ENCODE peak calls at places on chromosome 17, in nine cellular contexts. One of them, this sample, is unnamed.

GRCh38 chr17:28347261-28347891 is 10.0 kb downstream of the POLDIP2 start:
- DNase-seq in cardiac muscle cell: no peak
- DNase-seq in PC-3: peak; percentile 92
- DNase-seq in neural progenitor cell: no peak
- DNase-seq in breast epithelium: no peak
- DNase-seq in left lung: no peak
- DNase-seq in heart left ventricle: no peak
- DNase-seq in CD8-positive, alpha-beta T cell: no peak
- DNase-seq in prostate gland: no peak
- DNase-seq in this sample: peak; percentile 97

GRCh38 chr17:46929413-46929812 is 6.5 kb downstream of the GOSR2 start:
- DNase-seq in left lung: no peak
- DNase-seq in CD8-positive, alpha-beta T cell: no peak
- DNase-seq in PC-3: peak; percentile 68
- DNase-seq in neural progenitor cell: no peak
- DNase-seq in prostate gland: no peak
- DNase-seq in breast epithelium: no peak
- DNase-seq in heart left ventricle: no peak
- DNase-seq in cardiac muscle cell: no peak
- DNase-seq in this sample: no peak

GRCh38 chr17:1577657-1578428 is 15.3 kb upstream of the PITPNA start:
- DNase-seq in left lung: peak; percentile 84
- DNase-seq in PC-3: no peak
- DNase-seq in CD8-positive, alpha-beta T cell: no peak
- DNase-seq in breast epithelium: no peak
- DNase-seq in prostate gland: no peak
- DNase-seq in neural progenitor cell: no peak
- DNase-seq in heart left ventricle: no peak
- DNase-seq in cardiac muscle cell: no peak
- DNase-seq in this sample: no peak

GRCh38 chr17:69434164-69434579 is 19.7 kb downstream of the MAP2K6 start:
- DNase-seq in cardiac muscle cell: peak; percentile 77
- DNase-seq in left lung: no peak
- DNase-seq in CD8-positive, alpha-beta T cell: no peak
- DNase-seq in prostate gland: no peak
- DNase-seq in PC-3: peak; percentile 74
- DNase-seq in neural progenitor cell: no peak
- DNase-seq in breast epithelium: no peak
- DNase-seq in heart left ventricle: peak; percentile 28
- DNase-seq in this sample: peak; percentile 57

GRCh38 chr17:62064791-62065563 is at the start of gene MED13:
- DNase-seq in prostate gland: peak; percentile 61
- DNase-seq in PC-3: peak; percentile 52
- DNase-seq in heart left ventricle: peak; percentile 67
- DNase-seq in CD8-positive, alpha-beta T cell: peak; percentile 34
- DNase-seq in left lung: peak; percentile 92
- DNase-seq in cardiac muscle cell: peak; percentile 78
- DNase-seq in neural progenitor cell: peak; percentile 73
- DNase-seq in breast epithelium: peak; percentile 57
- DNase-seq in this sample: peak; percentile 40

GRCh38 chr17:46782250-46782953 is 36.1 kb downstream of the WNT3 start:
- DNase-seq in CD8-positive, alpha-beta T cell: no peak
- DNase-seq in heart left ventricle: no peak
- DNase-seq in neural progenitor cell: peak; percentile 62
- DNase-seq in PC-3: peak; percentile 84
- DNase-seq in left lung: no peak
- DNase-seq in breast epithelium: no peak
- DNase-seq in prostate gland: no peak
- DNase-seq in cardiac muscle cell: peak; percentile 55
- DNase-seq in this sample: no peak

GRCh38 chr17:27793168-27793905 is 7.0 kb downstream of the NOS2 start:
- DNase-seq in left lung: peak; percentile 78
- DNase-seq in breast epithelium: no peak
- DNase-seq in cardiac muscle cell: peak; percentile 67
- DNase-seq in heart left ventricle: peak; percentile 22
- DNase-seq in prostate gland: no peak
- DNase-seq in neural progenitor cell: peak; percentile 80
- DNase-seq in PC-3: no peak
- DNase-seq in CD8-positive, alpha-beta T cell: no peak
- DNase-seq in this sample: no peak

GRCh38 chr17:38341035-38341721 is 2.6 kb downstream of the GPR179 start:
- DNase-seq in cardiac muscle cell: peak; percentile 77
- DNase-seq in prostate gland: peak; percentile 69
- DNase-seq in neural progenitor cell: peak; percentile 57
- DNase-seq in heart left ventricle: peak; percentile 63
- DNase-seq in breast epithelium: no peak
- DNase-seq in PC-3: no peak
- DNase-seq in left lung: peak; percentile 81
- DNase-seq in CD8-positive, alpha-beta T cell: no peak
- DNase-seq in this sample: no peak

GRCh38 chr17:64507418-64507766 is 615 bp downstream of the CEP95 start:
- DNase-seq in prostate gland: peak; percentile 15
- DNase-seq in CD8-positive, alpha-beta T cell: peak; percentile 12
- DNase-seq in PC-3: peak; percentile 79
- DNase-seq in neural progenitor cell: peak; percentile 86
- DNase-seq in breast epithelium: no peak
- DNase-seq in left lung: no peak
- DNase-seq in cardiac muscle cell: peak; percentile 72
- DNase-seq in heart left ventricle: no peak
- DNase-seq in this sample: peak; percentile 77

GRCh38 chr17:62565817-62566216 is 61.7 kb upstream of the MRC2 start:
- DNase-seq in PC-3: peak; percentile 97
- DNase-seq in cardiac muscle cell: no peak
- DNase-seq in heart left ventricle: no peak
- DNase-seq in prostate gland: no peak
- DNase-seq in breast epithelium: no peak
- DNase-seq in neural progenitor cell: no peak
- DNase-seq in CD8-positive, alpha-beta T cell: no peak
- DNase-seq in left lung: no peak
- DNase-seq in this sample: peak; percentile 86

GRCh38 chr17:35499548-35499947 is 37.9 kb downstream of the SLFN12L start:
- DNase-seq in breast epithelium: no peak
- DNase-seq in cardiac muscle cell: no peak
- DNase-seq in left lung: no peak
- DNase-seq in PC-3: no peak
- DNase-seq in prostate gland: no peak
- DNase-seq in heart left ventricle: no peak
- DNase-seq in CD8-positive, alpha-beta T cell: no peak
- DNase-seq in neural progenitor cell: no peak
- DNase-seq in this sample: no peak

GRCh38 chr17:31136319-31136718 is 41.5 kb downstream of the NF1 start:
- DNase-seq in PC-3: peak; percentile 10
- DNase-seq in left lung: no peak
- DNase-seq in prostate gland: no peak
- DNase-seq in cardiac muscle cell: no peak
- DNase-seq in breast epithelium: no peak
- DNase-seq in CD8-positive, alpha-beta T cell: no peak
- DNase-seq in neural progenitor cell: no peak
- DNase-seq in heart left ventricle: no peak
- DNase-seq in this sample: peak; percentile 25

GRCh38 chr17:42121066-42121769 is at the start of gene KAT2A:
- DNase-seq in left lung: peak; percentile 94
- DNase-seq in prostate gland: peak; percentile 66
- DNase-seq in cardiac muscle cell: peak; percentile 90
- DNase-seq in neural progenitor cell: peak; percentile 93
- DNase-seq in PC-3: no peak
- DNase-seq in CD8-positive, alpha-beta T cell: peak; percentile 52
- DNase-seq in breast epithelium: no peak
- DNase-seq in heart left ventricle: peak; percentile 83
- DNase-seq in this sample: peak; percentile 69

GRCh38 chr17:48492401-48493298 is 38.2 kb downstream of the HOXB1 start:
- DNase-seq in PC-3: peak; percentile 77
- DNase-seq in breast epithelium: peak; percentile 76
- DNase-seq in CD8-positive, alpha-beta T cell: peak; percentile 49
- DNase-seq in prostate gland: peak; percentile 49
- DNase-seq in neural progenitor cell: peak; percentile 72
- DNase-seq in left lung: peak; percentile 88
- DNase-seq in cardiac muscle cell: peak; percentile 88
- DNase-seq in heart left ventricle: peak; percentile 54
- DNase-seq in this sample: peak; percentile 89

GRCh38 chr17:51260960-51261958 is 913 bp downstream of the UTP18 start:
- DNase-seq in left lung: no peak
- DNase-seq in heart left ventricle: peak; percentile 68
- DNase-seq in CD8-positive, alpha-beta T cell: peak; percentile 56
- DNase-seq in PC-3: peak; percentile 70
- DNase-seq in cardiac muscle cell: peak; percentile 76
- DNase-seq in neural progenitor cell: peak; percentile 3
- DNase-seq in prostate gland: peak; percentile 49
- DNase-seq in breast epithelium: peak; percentile 64
- DNase-seq in this sample: no peak

GRCh38 chr17:79043931-79044320 is 20.0 kb downstream of the C1QTNF1 start:
- DNase-seq in left lung: peak; percentile 61
- DNase-seq in prostate gland: no peak
- DNase-seq in CD8-positive, alpha-beta T cell: no peak
- DNase-seq in breast epithelium: no peak
- DNase-seq in heart left ventricle: no peak
- DNase-seq in cardiac muscle cell: no peak
- DNase-seq in neural progenitor cell: no peak
- DNase-seq in PC-3: no peak
- DNase-seq in this sample: no peak

GRCh38 chr17:49190932-49191331 is 19.4 kb downstream of the GNGT2 start:
- DNase-seq in PC-3: no peak
- DNase-seq in breast epithelium: no peak
- DNase-seq in heart left ventricle: no peak
- DNase-seq in neural progenitor cell: no peak
- DNase-seq in prostate gland: no peak
- DNase-seq in cardiac muscle cell: no peak
- DNase-seq in CD8-positive, alpha-beta T cell: no peak
- DNase-seq in left lung: no peak
- DNase-seq in this sample: no peak

GRCh38 chr17:56886288-56886721 is 27.5 kb downstream of the TRIM25 start:
- DNase-seq in CD8-positive, alpha-beta T cell: no peak
- DNase-seq in PC-3: no peak
- DNase-seq in breast epithelium: no peak
- DNase-seq in cardiac muscle cell: no peak
- DNase-seq in heart left ventricle: no peak
- DNase-seq in prostate gland: no peak
- DNase-seq in neural progenitor cell: no peak
- DNase-seq in left lung: no peak
- DNase-seq in this sample: no peak
- H3K27ac ChIP-seq in CD8-positive, alpha-beta T cell: no peak overlapping the region
- H3K27ac ChIP-seq in PC-3: no peak overlapping the region
- H3K27ac ChIP-seq in breast epithelium: no peak overlapping the region
- H3K27ac ChIP-seq in cardiac muscle cell: no peak overlapping the region
- H3K27ac ChIP-seq in heart left ventricle: no peak overlapping the region
- H3K27ac ChIP-seq in prostate gland: no peak overlapping the region
- H3K27ac ChIP-seq in neural progenitor cell: no peak overlapping the region
- H3K27ac ChIP-seq in left lung: no peak overlapping the region
- H3K27ac ChIP-seq in this sample: no peak overlapping the region

DNA sequence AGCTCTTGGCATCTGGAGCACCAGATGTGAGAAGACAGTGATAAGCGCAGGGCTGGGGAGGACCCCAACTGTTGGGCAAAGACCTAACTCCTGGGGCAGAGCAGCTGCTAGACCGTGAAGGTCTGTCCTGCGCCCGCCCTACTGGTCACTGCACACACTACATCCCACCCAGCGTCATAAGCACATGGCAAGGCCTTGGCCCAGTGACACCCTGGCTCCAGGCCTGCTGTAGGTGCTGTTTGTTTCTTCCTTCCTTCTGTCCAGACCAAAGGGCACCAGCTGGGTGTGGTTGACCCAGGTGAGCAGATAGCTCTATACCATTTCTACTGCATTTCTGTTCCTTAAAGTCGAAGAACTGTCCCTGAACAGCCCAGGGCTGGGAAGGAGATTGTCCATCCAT is 6.4 kb downstream of the TRPV3 start:
- DNase-seq in CD8-positive, alpha-beta T cell: no peak
- DNase-seq in prostate gland: no peak
- DNase-seq in PC-3: no peak
- DNase-seq in neural progenitor cell: no peak
- DNase-seq in breast epithelium: no peak
- DNase-seq in heart left ventricle: no peak
- DNase-seq in left lung: no peak
- DNase-seq in cardiac muscle cell: no peak
- DNase-seq in this sample: no peak
- TF ChIP-seq CTCF in CD8-positive, alpha-beta T cell: no peak
- TF ChIP-seq CTCF in prostate gland: no peak
- TF ChIP-seq CTCF in PC-3: no peak
- TF ChIP-seq CTCF in neural progenitor cell: peak; percentile 14
- TF ChIP-seq CTCF in breast epithelium: no peak
- TF ChIP-seq CTCF in heart left ventricle: no peak
- TF ChIP-seq CTCF in left lung: no peak
- TF ChIP-seq CTCF in cardiac muscle cell: no peak
- TF ChIP-seq CTCF in this sample: peak; percentile 11

GRCh38 chr17:6893382-6894205 is 62.1 kb upstream of the TEKT1 start:
- DNase-seq in cardiac muscle cell: no peak
- DNase-seq in breast epithelium: no peak
- DNase-seq in heart left ventricle: no peak
- DNase-seq in prostate gland: no peak
- DNase-seq in CD8-positive, alpha-beta T cell: no peak
- DNase-seq in left lung: no peak
- DNase-seq in neural progenitor cell: peak; percentile 15
- DNase-seq in PC-3: no peak
- DNase-seq in this sample: no peak
- H3K27ac ChIP-seq in cardiac muscle cell: no peak overlapping the region
- H3K27ac ChIP-seq in breast epithelium: no peak overlapping the region
- H3K27ac ChIP-seq in heart left ventricle: no peak overlapping the region
- H3K27ac ChIP-seq in prostate gland: no peak overlapping the region
- H3K27ac ChIP-seq in CD8-positive, alpha-beta T cell: no peak overlapping the region
- H3K27ac ChIP-seq in left lung: no peak overlapping the region
- H3K27ac ChIP-seq in neural progenitor cell: no peak overlapping the region
- H3K27ac ChIP-seq in PC-3: no peak overlapping the region
- H3K27ac ChIP-seq in this sample: no peak overlapping the region

DNA sequence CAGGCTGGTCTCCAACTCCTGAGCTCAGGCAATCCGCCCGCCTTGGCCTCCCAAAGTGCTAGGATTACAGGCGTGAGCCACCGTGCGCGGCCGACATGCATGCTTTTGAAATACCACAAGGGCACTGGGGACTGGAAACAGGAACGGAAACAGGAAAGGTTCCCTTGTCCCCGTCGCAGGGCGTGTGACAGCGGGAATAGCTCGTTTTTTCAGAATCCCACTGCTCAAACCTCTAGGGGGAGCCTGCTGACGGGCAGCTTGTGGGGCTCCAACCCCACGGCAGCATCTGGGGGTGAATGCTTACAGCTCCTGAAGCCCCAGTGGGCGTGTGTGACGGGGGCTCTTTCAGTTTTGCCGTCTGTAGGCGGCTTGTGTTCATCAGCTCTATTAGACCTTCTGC is 18.8 kb upstream of the ASGR2 start:
- DNase-seq in breast epithelium: no peak
- DNase-seq in CD8-positive, alpha-beta T cell: no peak
- DNase-seq in PC-3: no peak
- DNase-seq in heart left ventricle: no peak
- DNase-seq in prostate gland: no peak
- DNase-seq in cardiac muscle cell: no peak
- DNase-seq in neural progenitor cell: peak; percentile 79
- DNase-seq in left lung: no peak
- DNase-seq in this sample: no peak
- TF ChIP-seq CTCF in breast epithelium: no peak
- TF ChIP-seq CTCF in CD8-positive, alpha-beta T cell: peak; percentile 54
- TF ChIP-seq CTCF in PC-3: peak; percentile 26
- TF ChIP-seq CTCF in heart left ventricle: no peak
- TF ChIP-seq CTCF in prostate gland: no peak
- TF ChIP-seq CTCF in cardiac muscle cell: peak; percentile 45
- TF ChIP-seq CTCF in neural progenitor cell: peak; percentile 52
- TF ChIP-seq CTCF in left lung: peak; percentile 30
- TF ChIP-seq CTCF in this sample: peak; percentile 41

GRCh38 chr17:80092959-80093358 is 8.4 kb upstream of the GAA start:
- DNase-seq in cardiac muscle cell: no peak
- DNase-seq in PC-3: no peak
- DNase-seq in breast epithelium: no peak
- DNase-seq in prostate gland: no peak
- DNase-seq in left lung: peak; percentile 50
- DNase-seq in heart left ventricle: no peak
- DNase-seq in neural progenitor cell: no peak
- DNase-seq in CD8-positive, alpha-beta T cell: no peak
- DNase-seq in this sample: no peak
- H3K27ac ChIP-seq in cardiac muscle cell: no peak overlapping the region
- H3K27ac ChIP-seq in PC-3: no peak overlapping the region
- H3K27ac ChIP-seq in breast epithelium: no peak overlapping the region
- H3K27ac ChIP-seq in prostate gland: no peak overlapping the region
- H3K27ac ChIP-seq in left lung: peak overlapping the region; percentile 92
- H3K27ac ChIP-seq in heart left ventricle: peak overlapping the region; percentile 43
- H3K27ac ChIP-seq in neural progenitor cell: no peak overlapping the region
- H3K27ac ChIP-seq in CD8-positive, alpha-beta T cell: no peak overlapping the region
- H3K27ac ChIP-seq in this sample: no peak overlapping the region